ENCODE peak calls at places on chromosomes 7 and 10, in five cellular contexts. Z is IMR-90, R is cardiac fibroblast, U is foreskin fibroblast, F is HepG2. A is an unnamed sample.

GRCh38 chr10:125037145-125037544 is 95.2 kb downstream of the ZRANB1 start:
- DNase-seq in Z (peak), R (peak), U (peak), F (peak), A (no peak)

GRCh38 chr7:158811461-158811860 is 17.8 kb downstream of the ESYT2 start:
- DNase-seq in Z (peak), R (peak), U (peak), F (no peak), A (no peak)

GRCh38 chr7:94871132-94871531 is 36.3 kb upstream of the PPP1R9A start:
- DNase-seq in Z (no peak), R (no peak), U (no peak), F (no peak), A (no peak)

GRCh38 chr7:136134503-136134902 is 157.3 kb upstream of the MTPN start:
- DNase-seq in Z (peak), R (no peak), U (peak), F (no peak), A (no peak)

GRCh38 chr7:1432411-1433082 is 26.7 kb downstream of the MICALL2 start:
- DNase-seq in Z (peak), R (peak), U (peak), F (peak), A (no peak)

GRCh38 chr10:48946891-48947500 is 7.4 kb upstream of the LRRC18 start:
- DNase-seq in Z (no peak), R (peak), U (no peak), F (no peak), A (no peak)

GRCh38 chr7:113922049-113922448 is 3.2 kb upstream of the PPP1R3A start:
- DNase-seq in Z (no peak), R (no peak), U (no peak), F (no peak), A (no peak)

GRCh38 chr7:108145401-108145800 is 15.2 kb upstream of the LAMB4 start:
- DNase-seq in Z (no peak), R (no peak), U (no peak), F (no peak), A (no peak)

GRCh38 chr10:32417906-32418547 is 27.9 kb upstream of the CCDC7 start:
- DNase-seq in Z (peak), R (peak), U (peak), F (no peak), A (peak)

GRCh38 chr7:71480814-71481213 is 348.9 kb downstream of the GALNT17 start:
- DNase-seq in Z (no peak), R (no peak), U (no peak), F (no peak), A (no peak)

GRCh38 chr10:77497748-77498147 is 139.9 kb downstream of the KCNMA1 start:
- DNase-seq in Z (no peak), R (no peak), U (no peak), F (no peak), A (no peak)

GRCh38 chr10:29356931-29357330 is 68.1 kb downstream of the LYZL1 start:
- DNase-seq in Z (no peak), R (no peak), U (no peak), F (peak), A (no peak)

GRCh38 chr10:60978287-60979115 is 34.5 kb upstream of the RHOBTB1 start:
- DNase-seq in Z (peak), R (no peak), U (peak), F (peak), A (no peak)

GRCh38 chr7:30348083-30348560 is 63.7 kb downstream of the ZNRF2 start:
- DNase-seq in Z (peak), R (peak), U (peak), F (peak), A (peak)

GRCh38 chr10:126663328-126663727 is 7.2 kb downstream of the C10orf90 start:
- DNase-seq in Z (no peak), R (peak), U (peak), F (no peak), A (peak)

GRCh38 chr10:78763651-78764395 is 304.9 kb upstream of the ZMIZ1 start:
- DNase-seq in Z (no peak), R (no peak), U (no peak), F (no peak), A (no peak)

GRCh38 chr10:11831520-11831951 is 8.4 kb downstream of the PROSER2 start:
- DNase-seq in Z (no peak), R (no peak), U (no peak), F (peak), A (no peak)

GRCh38 chr7:47635091-47636090 is 53.5 kb upstream of the TNS3 start:
- DNase-seq in Z (no peak), R (peak), U (peak), F (peak), A (no peak)

GRCh38 chr10:19985745-19986144 is 169.5 kb downstream of the PLXDC2 start:
- DNase-seq in Z (no peak), R (no peak), U (no peak), F (no peak), A (no peak)

GRCh38 chr7:151243045-151243349 is 5.5 kb downstream of the SMARCD3 start:
- DNase-seq in Z (no peak), R (no peak), U (peak), F (no peak), A (no peak)
- H3K4me3 ChIP-seq in Z (no peak), R (no peak), U (no peak), F (no peak), A (no peak)

DNA sequence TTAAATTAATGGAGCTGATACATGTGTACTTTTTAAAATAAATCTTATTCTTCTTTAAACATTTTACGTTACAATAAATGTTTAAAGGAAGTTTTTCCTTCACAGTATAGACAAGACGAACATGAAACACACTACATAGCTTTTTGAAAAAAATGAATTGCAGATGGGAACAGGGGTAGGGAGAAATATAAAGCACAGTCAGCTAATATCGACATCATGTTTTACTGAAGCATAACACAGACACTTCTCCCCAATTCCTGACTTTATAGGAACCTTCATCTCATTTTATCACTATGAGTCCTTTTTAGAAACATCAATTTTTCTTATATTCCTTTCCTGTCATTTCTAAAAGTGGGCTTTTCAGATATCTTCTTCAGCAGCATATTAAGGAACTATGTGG is 153.5 kb downstream of the MACC1 start:
- DNase-seq in Z (no peak), R (no peak), U (no peak), F (no peak), A (no peak)
- TF ChIP-seq CTCF in Z (no peak), R (no peak), U (no peak), F (no peak), A (no peak)

DNA sequence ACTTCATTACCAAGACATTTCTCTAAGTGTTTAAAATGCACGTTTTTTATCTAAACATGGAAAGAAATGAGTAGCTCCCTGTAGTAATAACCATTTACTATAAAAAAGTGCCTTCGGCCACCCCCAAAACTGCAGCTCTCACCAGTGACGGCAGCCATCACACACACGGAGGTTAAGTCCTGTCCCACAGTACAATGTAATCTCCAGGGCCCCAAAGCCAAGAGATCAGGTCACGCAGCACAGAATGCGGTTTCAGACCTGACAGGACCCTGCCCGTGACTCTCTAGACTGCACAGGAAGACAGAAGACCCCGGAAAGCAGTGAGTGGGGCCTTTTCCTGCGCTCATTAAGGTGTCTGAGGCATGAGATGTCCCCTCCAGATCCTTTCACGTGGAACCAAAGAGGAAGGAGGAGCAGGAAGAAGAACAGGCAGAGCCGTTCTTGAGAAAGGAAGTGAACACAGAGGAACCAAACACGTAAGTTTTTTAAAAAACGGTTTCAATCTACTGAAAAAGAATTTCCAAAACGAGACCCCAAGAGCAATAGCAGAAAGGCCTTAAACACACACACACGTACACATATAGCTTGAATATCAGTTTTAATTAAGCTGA is 125.7 kb downstream of the ZMYND11 start:
- DNase-seq in Z (no peak), R (no peak), U (no peak), F (no peak), A (no peak)
- H3K4me3 ChIP-seq in Z (no peak), R (no peak), U (no peak), F (no peak), A (no peak)

GRCh38 chr7:84985073-84985784 is 201.6 kb downstream of the SEMA3D start:
- DNase-seq in Z (peak), R (peak), U (no peak), F (no peak), A (no peak)
- TF ChIP-seq CTCF in Z (no peak), R (no peak), U (peak), F (no peak), A (no peak)

DNA sequence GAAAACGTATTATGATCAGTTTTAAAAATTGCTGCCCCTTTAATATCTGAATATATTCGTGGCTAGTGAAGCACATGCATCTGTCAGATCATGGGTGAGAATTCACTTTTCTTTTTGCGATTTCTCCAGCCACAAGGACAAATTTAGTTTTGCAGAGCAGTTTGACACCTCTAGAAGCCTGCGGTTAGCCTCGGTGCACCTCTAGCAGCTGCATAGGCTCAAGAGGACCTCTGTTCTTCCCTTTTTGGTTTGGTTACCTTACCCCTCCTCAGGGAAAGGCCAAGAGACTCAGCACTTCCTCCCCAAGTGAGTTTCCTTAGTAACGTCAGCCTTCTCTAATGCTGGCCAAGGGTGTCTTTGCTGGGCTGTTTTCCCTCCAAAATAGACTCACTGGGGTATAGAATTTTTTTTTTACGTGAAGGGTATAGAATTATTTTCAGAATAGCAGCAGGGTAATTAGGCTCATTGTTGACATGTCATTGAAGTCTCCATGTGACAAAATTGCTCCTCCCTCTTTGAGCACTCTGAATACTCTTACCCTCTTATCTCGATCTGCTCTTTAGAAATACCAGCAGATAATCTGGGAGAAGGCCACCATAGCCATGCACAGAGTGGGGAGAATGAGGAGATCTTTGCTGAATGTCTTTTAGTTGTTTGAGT is 97.9 kb downstream of the AUTS2 start:
- DNase-seq in Z (no peak), R (no peak), U (no peak), F (no peak), A (no peak)
- H3K4me3 ChIP-seq in Z (no peak), R (no peak), U (no peak), F (no peak), A (no peak)

DNA sequence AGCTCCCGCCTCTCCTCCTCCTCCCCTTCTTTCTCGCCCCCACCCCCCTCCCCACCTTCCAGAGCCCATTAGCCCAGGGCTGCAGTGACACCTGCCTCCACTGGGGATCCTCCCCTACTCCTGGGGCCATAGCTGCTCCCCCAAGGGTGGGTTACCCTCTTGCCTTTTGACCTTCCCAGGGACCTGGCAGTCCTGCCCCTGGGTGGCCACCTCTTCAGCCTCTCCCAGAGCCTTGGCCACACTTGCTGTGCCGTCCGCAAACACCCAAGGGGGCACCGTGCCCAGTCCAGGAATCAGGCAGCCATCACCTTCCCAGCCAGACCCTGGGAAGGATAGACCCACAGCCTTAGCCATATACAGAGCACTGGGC is 19.8 kb upstream of the CLDN4 start:
- DNase-seq in Z (no peak), R (no peak), U (no peak), F (no peak), A (no peak)
- TF ChIP-seq CTCF in Z (no peak), R (no peak), U (no peak), F (no peak), A (no peak)

GRCh38 chr7:140004672-140005071 is 58.1 kb downstream of the PARP12 start:
- DNase-seq in Z (no peak), R (no peak), U (no peak), F (no peak), A (no peak)

GRCh38 chr7:140006600-140006999 is 56.2 kb downstream of the PARP12 start:
- DNase-seq in Z (no peak), R (no peak), U (no peak), F (no peak), A (no peak)

GRCh38 chr7:140005754-140006503 is 56.8 kb downstream of the PARP12 start:
- DNase-seq in Z (no peak), R (peak), U (peak), F (peak), A (no peak)

GRCh38 chr7:140005341-140005740 is 57.4 kb downstream of the PARP12 start:
- DNase-seq in Z (no peak), R (no peak), U (no peak), F (no peak), A (no peak)

GRCh38 chr7:140003913-140004382 is 58.8 kb downstream of the PARP12 start:
- DNase-seq in Z (peak), R (peak), U (peak), F (peak), A (no peak)
- H3K4me3 ChIP-seq in Z (no peak), R (no peak), U (no peak), F (no peak), A (no peak)

GRCh38 chr10:17115683-17116082 is 13.9 kb downstream of the CUBN start:
- DNase-seq in Z (peak), R (peak), U (peak), F (no peak), A (no peak)
- TF ChIP-seq CTCF in Z (peak), R (no peak), U (peak), F (no peak), A (no peak)

A was measured in AG04449.